ENCODE peak calls at places on chromosomes 13 and 19, in five cellular contexts. D, Z, I, F and C are unnamed samples.

GRCh38 chr19:18496167-18496979 is 25.5 kb downstream of the ELL start:
- DNase-seq in D (no peak), Z (peak), I (peak), F (peak), C (peak)

GRCh38 chr13:97258801-97259200 is 36.7 kb downstream of the MBNL2 start:
- DNase-seq in D (no peak), Z (no peak), I (peak), F (no peak), C (no peak)

GRCh38 chr19:46076951-46077814 is 36.4 kb upstream of the IGFL4 start:
- DNase-seq in D (no peak), Z (peak), I (peak), F (peak), C (peak)

GRCh38 chr13:25248071-25248470 is 39.2 kb downstream of the MTMR6 start:
- DNase-seq in D (no peak), Z (no peak), I (no peak), F (no peak), C (no peak)

GRCh38 chr19:13794388-13794751 is 873 bp upstream of the ZSWIM4 start:
- DNase-seq in D (no peak), Z (peak), I (peak), F (no peak), C (peak)

GRCh38 chr13:49497272-49497671 is 1.5 kb downstream of the PHF11 start:
- DNase-seq in D (no peak), Z (no peak), I (no peak), F (no peak), C (no peak)

GRCh38 chr13:46295531-46296464 is 84.1 kb downstream of the LRRC63 start:
- DNase-seq in D (no peak), Z (peak), I (peak), F (peak), C (peak)

GRCh38 chr19:28493881-28494280 is 719.1 kb downstream of the UQCRFS1 start:
- DNase-seq in D (no peak), Z (no peak), I (no peak), F (no peak), C (no peak)

GRCh38 chr19:13150919-13151604 is 851 bp downstream of the IER2 start:
- DNase-seq in D (no peak), Z (no peak), I (peak), F (peak), C (no peak)

GRCh38 chr19:55062735-55063491 is at the start of gene RDH13:
- DNase-seq in D (peak), Z (peak), I (peak), F (peak), C (peak)

GRCh38 chr13:105213512-105213911 is 1322.0 kb downstream of the EFNB2 start:
- DNase-seq in D (no peak), Z (no peak), I (no peak), F (no peak), C (no peak)

GRCh38 chr19:34808566-34808965 is 35.6 kb upstream of the ZNF599 start:
- DNase-seq in D (no peak), Z (no peak), I (peak), F (no peak), C (peak)

GRCh38 chr19:45640849-45641273 is 1.7 kb upstream of the EML2 start:
- DNase-seq in D (peak), Z (peak), I (no peak), F (no peak), C (no peak)

GRCh38 chr13:31972453-31972852 is 59.1 kb upstream of the FRY start:
- DNase-seq in D (no peak), Z (no peak), I (no peak), F (no peak), C (no peak)

GRCh38 chr13:48233886-48234488 is 981 bp downstream of the ITM2B start:
- DNase-seq in D (no peak), Z (no peak), I (no peak), F (no peak), C (no peak)

GRCh38 chr19:44712864-44713515 is 14.0 kb downstream of the CEACAM16 start:
- DNase-seq in D (no peak), Z (no peak), I (no peak), F (no peak), C (no peak)

GRCh38 chr13:98325724-98326123 is 148.7 kb upstream of the RNF113B start:
- DNase-seq in D (no peak), Z (no peak), I (no peak), F (no peak), C (no peak)

GRCh38 chr19:29546583-29547190 is 20.9 kb downstream of the VSTM2B start:
- DNase-seq in D (no peak), Z (no peak), I (no peak), F (no peak), C (no peak)

GRCh38 chr19:6010107-6010506 is 32.2 kb upstream of the RANBP3 start:
- DNase-seq in D (no peak), Z (no peak), I (no peak), F (no peak), C (no peak)

GRCh38 chr13:78649997-78650724 is 8.8 kb downstream of the OBI1 start:
- DNase-seq in D (no peak), Z (no peak), I (no peak), F (no peak), C (no peak)

GRCh38 chr13:37476874-37477273 is 121.7 kb downstream of the POSTN start:
- DNase-seq in D (no peak), Z (no peak), I (peak), F (no peak), C (no peak)

GRCh38 chr13:31629085-31629785 is 110.1 kb upstream of the RXFP2 start:
- DNase-seq in D (no peak), Z (no peak), I (peak), F (no peak), C (no peak)

GRCh38 chr19:39470724-39471339 is 9.8 kb upstream of the TIMM50 start:
- DNase-seq in D (no peak), Z (no peak), I (no peak), F (no peak), C (no peak)

GRCh38 chr19:50893047-50893737 is 18.0 kb downstream of the KLK4 start:
- DNase-seq in D (no peak), Z (no peak), I (no peak), F (no peak), C (no peak)

GRCh38 chr19:6730153-6730804 is 7.1 kb downstream of the GPR108 start:
- DNase-seq in D (no peak), Z (peak), I (no peak), F (no peak), C (no peak)

GRCh38 chr13:96844195-96844594 is 150.1 kb downstream of the OXGR1 start:
- DNase-seq in D (no peak), Z (no peak), I (no peak), F (no peak), C (no peak)

GRCh38 chr13:50928609-50929274 is 19.2 kb downstream of the RNASEH2B start:
- DNase-seq in D (no peak), Z (no peak), I (no peak), F (no peak), C (no peak)

GRCh38 chr13:113952983-113953520 is 20.8 kb downstream of the C13orf46 start:
- DNase-seq in D (no peak), Z (no peak), I (no peak), F (no peak), C (no peak)

GRCh38 chr19:4057913-4058695 is 8.6 kb downstream of the ZBTB7A start:
- DNase-seq in D (peak), Z (peak), I (peak), F (no peak), C (peak)

GRCh38 chr13:44541601-44542000 is 34.5 kb downstream of the TSC22D1 start:
- DNase-seq in D (no peak), Z (no peak), I (no peak), F (no peak), C (no peak)

GRCh38 chr13:42656136-42656535 is 82.2 kb downstream of the TNFSF11 start:
- DNase-seq in D (no peak), Z (no peak), I (no peak), F (no peak), C (no peak)

GRCh38 chr13:93771229-93771628 is 544.6 kb downstream of the GPC6 start:
- DNase-seq in D (no peak), Z (no peak), I (no peak), F (no peak), C (no peak)

GRCh38 chr19:48244289-48244688 is 11.4 kb downstream of the CARD8 start:
- DNase-seq in D (peak), Z (no peak), I (no peak), F (no peak), C (no peak)

GRCh38 chr13:52713894-52714293 is 25.7 kb downstream of the CNMD start:
- DNase-seq in D (no peak), Z (peak), I (no peak), F (no peak), C (no peak)